ENCODE peak calls at places on chromosome 1, in nine cellular contexts. R is NCI-H345; Q is adipocyte; C is RPMI8226; H is LHCN-M2; N is hippocampal formation; A is skeletal muscle cell; K is neuronal stem cell; W is naive thymus-derived CD4-positive, alpha-beta T cell. S is an unnamed sample.

GRCh38 chr1:17710889-17711576 is 44.1 kb upstream of the ACTL8 start:
- DNase-seq in Q (no peak), K (no peak), A (no peak), N (no peak), C (no peak), W (no peak), H (no peak), R (no peak), S (no peak)

GRCh38 chr1:50633465-50633864 is 210.2 kb upstream of the DMRTA2 start:
- DNase-seq in C (no peak), H (no peak), Q (no peak), K (no peak), N (no peak), A (no peak), R (peak), W (no peak), S (no peak)

GRCh38 chr1:11061652-11062365 is 2.0 kb upstream of the SRM start:
- DNase-seq in H (no peak), Q (no peak), R (no peak), K (no peak), W (no peak), C (no peak), A (no peak), N (no peak), S (no peak)

GRCh38 chr1:227887697-227888403 is 59.9 kb downstream of the WNT9A start:
- DNase-seq in Q (no peak), R (no peak), H (no peak), W (peak), A (no peak), K (peak), N (no peak), C (no peak), S (no peak)

GRCh38 chr1:5001466-5001865 is 347.1 kb downstream of the AJAP1 start:
- DNase-seq in R (no peak), Q (no peak), A (no peak), H (no peak), W (no peak), N (no peak), K (peak), C (peak), S (no peak)

GRCh38 chr1:48760889-48761288 is 15.8 kb downstream of the BEND5 start:
- DNase-seq in Q (peak), A (no peak), C (no peak), N (no peak), R (no peak), W (no peak), H (no peak), K (no peak), S (no peak)

GRCh38 chr1:166811691-166812090 is 27.6 kb upstream of the POGK start:
- DNase-seq in N (no peak), Q (peak), C (no peak), A (no peak), H (no peak), W (no peak), R (no peak), K (no peak), S (no peak)

GRCh38 chr1:52402860-52403240 is 1.4 kb downstream of the ORC1 start:
- DNase-seq in C (no peak), H (no peak), R (no peak), K (no peak), N (no peak), Q (no peak), A (no peak), W (no peak), S (no peak)

GRCh38 chr1:53869454-53870117 is 20.0 kb downstream of the YIPF1 start:
- DNase-seq in C (no peak), A (no peak), R (no peak), Q (no peak), W (no peak), K (no peak), N (no peak), H (no peak), S (no peak)